ENCODE peak calls at places on chromosomes 3 and 15, in nine cellular contexts. T, V, C, R, A, H, J, D and U are unnamed samples.

GRCh38 chr15:82552861-82553260 is 12.6 kb upstream of the RPS17 start:
- DNase-seq in T (no peak), V (no peak), C (no peak), R (no peak), A (no peak), H (no peak), J (no peak), D (no peak), U (no peak)

GRCh38 chr3:65617787-65618186 is 420.9 kb downstream of the MAGI1 start:
- DNase-seq in T (no peak), V (no peak), C (no peak), R (no peak), A (no peak), H (no peak), J (no peak), D (no peak), U (no peak)

GRCh38 chr3:160801386-160802118 is 45.5 kb downstream of the PPM1L start:
- DNase-seq in T (peak; percentile 31), V (no peak), C (no peak), R (peak; percentile 76), A (no peak), H (no peak), J (peak; percentile 48), D (no peak), U (peak; percentile 67)

GRCh38 chr15:93152951-93153350 is 63.9 kb upstream of the RGMA start:
- DNase-seq in T (no peak), V (no peak), C (no peak), R (peak; percentile 98), A (no peak), H (no peak), J (no peak), D (no peak), U (no peak)

GRCh38 chr3:99016452-99016851 is 115.0 kb upstream of the DCBLD2 start:
- DNase-seq in T (no peak), V (no peak), C (no peak), R (no peak), A (no peak), H (no peak), J (no peak), D (no peak), U (no peak)

GRCh38 chr3:67853520-67853919 is 199.1 kb upstream of the SUCLG2 start:
- DNase-seq in T (no peak), V (no peak), C (no peak), R (no peak), A (no peak), H (no peak), J (no peak), D (no peak), U (no peak)

GRCh38 chr15:31461911-31462480 is 135.4 kb downstream of the KLF13 start:
- DNase-seq in T (no peak), V (no peak), C (peak; percentile 13), R (no peak), A (no peak), H (no peak), J (no peak), D (no peak), U (no peak)

GRCh38 chr15:39942101-39942752 is 8.3 kb downstream of the EIF2AK4 start:
- DNase-seq in T (peak; percentile 41), V (no peak), C (no peak), R (peak; percentile 21), A (no peak), H (no peak), J (no peak), D (no peak), U (no peak)

GRCh38 chr3:55629432-55629831 is 142.3 kb upstream of the WNT5A start:
- DNase-seq in T (no peak), V (no peak), C (no peak), R (no peak), A (no peak), H (no peak), J (peak; percentile 52), D (no peak), U (no peak)

GRCh38 chr3:25706213-25706612 is 41.5 kb upstream of the TOP2B start:
- DNase-seq in T (no peak), V (no peak), C (no peak), R (no peak), A (no peak), H (no peak), J (no peak), D (no peak), U (no peak)

GRCh38 chr3:61929631-61930030 is 368.3 kb downstream of the PTPRG start:
- DNase-seq in T (no peak), V (no peak), C (no peak), R (no peak), A (no peak), H (no peak), J (no peak), D (no peak), U (no peak)

GRCh38 chr3:138434875-138435772 is 708 bp downstream of the ESYT3 start:
- DNase-seq in T (no peak), V (no peak), C (no peak), R (no peak), A (no peak), H (peak; percentile 31), J (peak; percentile 30), D (no peak), U (no peak)

GRCh38 chr3:101466465-101467309 is 46.3 kb downstream of the SENP7 start:
- DNase-seq in T (no peak), V (no peak), C (no peak), R (no peak), A (no peak), H (no peak), J (no peak), D (peak; percentile 64), U (no peak)

GRCh38 chr15:23687143-23687470 is at the start of gene NDN:
- DNase-seq in T (peak; percentile 9), V (no peak), C (peak; percentile 87), R (no peak), A (no peak), H (no peak), J (no peak), D (no peak), U (no peak)

GRCh38 chr3:70312336-70312735 is at the start of gene MDFIC2:
- DNase-seq in T (no peak), V (no peak), C (no peak), R (no peak), A (no peak), H (no peak), J (no peak), D (no peak), U (no peak)

GRCh38 chr3:100210777-100211145 is 50.0 kb upstream of the TBC1D23 start:
- DNase-seq in T (peak; percentile 82), V (no peak), C (no peak), R (no peak), A (no peak), H (peak; percentile 70), J (peak; percentile 99), D (no peak), U (peak; percentile 49)